ENCODE peak calls at places on chromosomes 11 and 22, in four cellular contexts. P, Q, Z and A are unnamed samples.

GRCh38 chr22:19527321-19527721 is 3.1 kb upstream of the CLDN5 start:
- DNase-seq in P (no peak), Q (no peak), Z (no peak), A (no peak)

GRCh38 chr11:27041141-27041869 is 690 bp downstream of the BBOX1 start:
- DNase-seq in P (no peak), Q (no peak), Z (no peak), A (no peak)

GRCh38 chr11:125483592-125483991 is 12.5 kb downstream of the FEZ1 start:
- DNase-seq in P (no peak), Q (no peak), Z (no peak), A (no peak)

GRCh38 chr22:38177926-38178604 is 3.6 kb downstream of the PLA2G6 start:
- DNase-seq in P (peak), Q (peak), Z (peak), A (peak)

GRCh38 chr11:11895672-11896071 is 53.9 kb downstream of the USP47 start:
- DNase-seq in P (no peak), Q (no peak), Z (no peak), A (no peak)

GRCh38 chr11:67572747-67573419 is 10.7 kb upstream of the GSTP1 start:
- DNase-seq in P (peak), Q (no peak), Z (no peak), A (no peak)

GRCh38 chr11:75238595-75239245 is 1.9 kb upstream of the TPBGL start:
- DNase-seq in P (no peak), Q (no peak), Z (no peak), A (no peak)

GRCh38 chr11:64685536-64685935 is 37.5 kb downstream of the NRXN2 start:
- DNase-seq in P (no peak), Q (no peak), Z (no peak), A (no peak)

GRCh38 chr11:128687321-128687720 is 6.6 kb upstream of the FLI1 start:
- DNase-seq in P (peak), Q (no peak), Z (no peak), A (no peak)

GRCh38 chr11:16893456-16894076 is 120.6 kb downstream of the PLEKHA7 start:
- DNase-seq in P (no peak), Q (no peak), Z (no peak), A (no peak)

GRCh38 chr11:73597340-73597955 is 464 bp downstream of the FAM168A start:
- DNase-seq in P (no peak), Q (no peak), Z (no peak), A (no peak)

GRCh38 chr11:2571598-2572281 is 126.9 kb downstream of the KCNQ1 start:
- DNase-seq in P (peak), Q (no peak), Z (no peak), A (no peak)